ENCODE peak calls at places on chromosome 13, in eight cellular contexts. T, P, J, D, O, N, G and X are unnamed samples.

GRCh38 chr13:29521336-29521735 is 74.2 kb downstream of the SLC7A1 start:
- DNase-seq in T (no peak), P (no peak), J (no peak), D (no peak), O (no peak), N (no peak), G (no peak), X (no peak)

GRCh38 chr13:33401238-33401637 is 115.7 kb upstream of the STARD13 start:
- DNase-seq in T (no peak), P (no peak), J (no peak), D (no peak), O (peak), N (no peak), G (no peak), X (no peak)

GRCh38 chr13:98853791-98854191 is 101.3 kb upstream of the SLC15A1 start:
- DNase-seq in T (peak), P (no peak), J (no peak), D (no peak), O (no peak), N (peak), G (peak), X (peak)

GRCh38 chr13:34070006-34070405 is 252.1 kb downstream of the RFC3 start:
- DNase-seq in T (no peak), P (no peak), J (no peak), D (no peak), O (no peak), N (no peak), G (peak), X (peak)

GRCh38 chr13:48640767-48641166 is 13.0 kb upstream of the CYSLTR2 start:
- DNase-seq in T (no peak), P (no peak), J (no peak), D (no peak), O (no peak), N (no peak), G (no peak), X (no peak)

GRCh38 chr13:48502601-48503319 is 30.1 kb downstream of the RCBTB2 start:
- DNase-seq in T (no peak), P (no peak), J (peak), D (no peak), O (no peak), N (no peak), G (no peak), X (no peak)

GRCh38 chr13:109809216-109809890 is 23.0 kb upstream of the IRS2 start:
- DNase-seq in T (peak), P (no peak), J (no peak), D (no peak), O (no peak), N (no peak), G (peak), X (no peak)

GRCh38 chr13:100334209-100334608 is 245.3 kb downstream of the PCCA start:
- DNase-seq in T (no peak), P (no peak), J (no peak), D (no peak), O (no peak), N (no peak), G (no peak), X (no peak)

GRCh38 chr13:40251343-40252032 is 415.0 kb downstream of the FOXO1 start:
- DNase-seq in T (no peak), P (no peak), J (no peak), D (no peak), O (no peak), N (no peak), G (no peak), X (peak)

GRCh38 chr13:40770934-40771618 is at the start of gene MRPS31:
- DNase-seq in T (peak), P (peak), J (peak), D (peak), O (peak), N (peak), G (peak), X (peak)

GRCh38 chr13:39603424-39603947 is 493 bp upstream of the LHFPL6 start:
- DNase-seq in T (peak), P (peak), J (peak), D (peak), O (no peak), N (no peak), G (peak), X (peak)

GRCh38 chr13:70623260-70623659 is 515.0 kb upstream of the KLHL1 start:
- DNase-seq in T (peak), P (no peak), J (peak), D (no peak), O (no peak), N (no peak), G (peak), X (peak)

GRCh38 chr13:26475176-26476110 is 82.0 kb upstream of the WASF3 start:
- DNase-seq in T (no peak), P (no peak), J (no peak), D (no peak), O (no peak), N (no peak), G (no peak), X (no peak)
- H3K4me3 ChIP-seq in T (no peak), P (no peak), J (no peak), D (no peak), O (no peak), N (no peak), G (no peak), X (peak)

GRCh38 chr13:52669677-52670076 is 17.0 kb downstream of the SUGT1 start:
- DNase-seq in T (no peak), P (no peak), J (no peak), D (no peak), O (no peak), N (no peak), G (no peak), X (no peak)
- TF ChIP-seq CTCF in T (no peak), P (peak), J (no peak), D (no peak), O (no peak), N (no peak), G (no peak), X (peak)

GRCh38 chr13:27472941-27473340 is 22.6 kb upstream of the MTIF3 start:
- DNase-seq in T (no peak), P (no peak), J (no peak), D (no peak), O (no peak), N (no peak), G (no peak), X (no peak)

GRCh38 chr13:27472441-27472840 is 22.1 kb upstream of the MTIF3 start:
- DNase-seq in T (no peak), P (no peak), J (no peak), D (no peak), O (no peak), N (no peak), G (no peak), X (no peak)

GRCh38 chr13:27481766-27482165 is 31.4 kb upstream of the MTIF3 start:
- DNase-seq in T (no peak), P (peak), J (peak), D (peak), O (peak), N (no peak), G (peak), X (peak)

GRCh38 chr13:27474751-27475268 is 24.4 kb upstream of the MTIF3 start:
- DNase-seq in T (no peak), P (no peak), J (no peak), D (no peak), O (no peak), N (no peak), G (no peak), X (no peak)

GRCh38 chr13:27476943-27477681 is 26.7 kb upstream of the MTIF3 start:
- DNase-seq in T (peak), P (no peak), J (peak), D (no peak), O (no peak), N (peak), G (peak), X (peak)
- H3K4me3 ChIP-seq in T (no peak), P (no peak), J (no peak), D (no peak), O (no peak), N (no peak), G (no peak), X (no peak)

GRCh38 chr13:26052136-26052736 is 420 bp upstream of the SHISA2 start:
- DNase-seq in T (no peak), P (no peak), J (no peak), D (no peak), O (no peak), N (no peak), G (no peak), X (no peak)
- TF ChIP-seq CTCF in T (no peak), P (no peak), J (no peak), D (no peak), O (no peak), N (no peak), G (no peak), X (no peak)

DNA sequence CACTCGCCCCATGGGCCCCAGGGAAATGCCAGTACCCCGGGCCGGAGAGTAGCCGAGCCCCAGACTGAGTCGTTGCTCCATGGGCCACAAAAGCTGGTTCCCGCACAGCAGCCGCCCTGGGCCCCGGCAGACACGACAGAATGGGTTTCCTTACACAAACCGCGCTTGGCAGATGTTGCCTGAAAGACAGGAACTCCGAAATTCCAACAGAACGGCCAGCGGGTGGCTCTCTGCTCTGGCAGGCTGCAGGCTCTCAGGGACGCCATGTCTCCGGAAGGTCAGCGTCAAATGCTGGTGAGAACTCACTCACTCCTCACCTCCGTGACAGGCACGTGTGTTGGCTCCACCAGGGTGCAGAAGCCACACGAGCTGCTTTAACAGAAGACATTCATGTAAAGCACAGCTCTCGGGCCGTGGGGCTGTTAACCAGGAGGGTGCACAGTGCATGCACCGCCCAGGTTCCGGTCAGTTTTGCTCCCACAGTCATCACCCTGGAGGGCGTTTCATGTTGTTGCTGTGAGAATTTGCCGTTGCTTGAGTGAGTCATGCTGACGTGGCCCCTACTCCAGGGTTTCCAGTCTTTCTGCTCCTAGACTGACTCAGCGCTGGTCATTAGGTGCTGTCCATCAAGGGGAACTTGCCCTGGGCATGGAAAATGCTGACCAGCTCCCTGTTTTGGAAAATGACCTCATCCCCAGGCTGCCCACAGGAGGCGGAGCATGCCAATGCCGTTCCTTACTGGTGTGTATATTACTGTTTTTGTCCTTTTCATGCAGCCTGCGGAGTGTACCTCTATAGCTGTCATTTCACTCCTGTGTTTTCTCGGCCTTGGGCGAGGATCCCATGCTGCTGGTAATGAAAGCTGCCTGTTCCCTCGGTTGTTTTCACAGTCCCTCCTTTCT is 44.8 kb downstream of the ANKRD10 start:
- DNase-seq in T (peak), P (peak), J (peak), D (peak), O (peak), N (no peak), G (peak), X (peak)
- H3K4me3 ChIP-seq in T (peak), P (peak), J (peak), D (peak), O (peak), N (no peak), G (peak), X (peak)

DNA sequence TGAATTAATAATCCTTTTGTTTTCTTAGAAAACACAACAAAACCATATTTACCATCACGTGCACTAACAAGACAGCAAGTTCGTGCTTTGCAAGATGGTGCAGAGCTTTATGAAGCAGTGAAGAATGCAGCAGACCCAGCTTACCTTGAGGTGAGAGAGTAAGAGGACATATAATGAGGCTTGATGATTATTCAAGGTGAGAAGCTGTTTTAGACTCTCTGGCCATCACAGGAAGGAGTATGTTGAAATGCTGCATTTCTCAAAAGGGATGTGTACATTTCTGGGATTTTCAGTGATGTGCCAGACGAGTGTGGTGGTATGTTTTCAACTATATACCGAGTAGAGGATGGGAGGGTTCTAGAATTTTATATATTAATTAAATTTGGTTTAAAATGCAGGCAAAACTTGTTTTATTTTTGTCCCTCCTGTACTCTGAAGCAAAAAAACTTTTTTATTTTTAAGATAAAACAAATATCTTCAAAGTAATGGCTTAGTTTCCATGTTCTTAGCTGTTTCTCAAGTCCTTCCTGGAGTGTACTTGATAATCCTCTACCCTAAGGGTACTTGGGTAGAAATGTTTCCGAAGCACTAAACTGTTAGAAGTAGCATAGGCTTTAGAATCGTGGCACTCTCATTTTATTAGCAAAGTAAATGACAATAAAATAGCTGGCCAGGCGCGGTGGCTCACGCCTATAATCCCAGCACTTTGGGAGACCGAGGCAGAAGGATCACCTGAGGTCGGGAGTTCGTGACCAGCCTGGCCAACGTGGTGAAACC is 51.1 kb downstream of the N4BP2L1 start:
- DNase-seq in T (no peak), P (no peak), J (no peak), D (no peak), O (no peak), N (no peak), G (no peak), X (no peak)
- TF ChIP-seq CTCF in T (no peak), P (no peak), J (no peak), D (no peak), O (no peak), N (no peak), G (no peak), X (no peak)

DNA sequence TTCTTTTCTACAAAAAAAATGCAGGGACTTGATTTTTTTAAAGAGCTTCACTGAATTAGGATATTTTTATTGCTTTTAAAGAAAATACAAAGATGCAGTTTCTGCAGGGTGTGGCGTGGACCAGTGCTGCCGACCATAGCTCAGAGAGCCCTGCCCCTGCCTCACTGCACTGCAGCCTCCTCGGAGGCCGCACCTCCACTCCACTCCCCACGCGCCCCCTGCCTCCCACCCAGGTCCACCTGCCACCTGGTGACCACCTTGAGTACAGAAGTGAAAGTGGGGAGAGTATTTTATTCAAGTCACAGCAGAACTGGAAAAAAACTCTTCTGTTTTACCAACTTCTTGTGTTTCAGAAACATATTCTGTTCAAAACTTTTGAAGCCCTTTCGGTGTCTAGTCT is 7.9 kb upstream of the F7 start:
- DNase-seq in T (no peak), P (no peak), J (no peak), D (no peak), O (no peak), N (no peak), G (no peak), X (no peak)
- H3K4me3 ChIP-seq in T (no peak), P (no peak), J (no peak), D (no peak), O (no peak), N (no peak), G (no peak), X (no peak)